ENCODE peak calls at places on chromosomes 6 and 20, in six cellular contexts. C, K, E, A, Y and R are unnamed samples.

GRCh38 chr6:36340341-36340670 is 3.6 kb upstream of the BNIP5 start:
- DNase-seq in C (no peak), K (no peak), E (no peak), A (no peak), Y (no peak), R (no peak)

GRCh38 chr6:143426025-143426424 is 24.5 kb downstream of the ADAT2 start:
- DNase-seq in C (no peak), K (no peak), E (no peak), A (no peak), Y (no peak), R (no peak)

GRCh38 chr6:112163295-112164257 is 76.2 kb downstream of the FAM229B start:
- DNase-seq in C (peak), K (peak), E (peak), A (peak), Y (peak), R (peak)

GRCh38 chr20:31674895-31675827 is 37.4 kb downstream of the COX4I2 start:
- DNase-seq in C (peak), K (no peak), E (no peak), A (peak), Y (peak), R (peak)

GRCh38 chr20:36579996-36580545 is 6.7 kb downstream of the TGIF2 start:
- DNase-seq in C (no peak), K (no peak), E (no peak), A (no peak), Y (no peak), R (no peak)

GRCh38 chr6:125658759-125659431 is 90.5 kb upstream of the HEY2 start:
- DNase-seq in C (peak), K (no peak), E (no peak), A (peak), Y (no peak), R (peak)

GRCh38 chr20:63080811-63081210 is 74.0 kb upstream of the BHLHE23 start:
- DNase-seq in C (no peak), K (no peak), E (no peak), A (no peak), Y (no peak), R (no peak)

GRCh38 chr6:166258854-166259276 is 49.3 kb downstream of the PRR18 start:
- DNase-seq in C (no peak), K (no peak), E (no peak), A (peak), Y (no peak), R (peak)

GRCh38 chr6:54274383-54274782 is 33.9 kb upstream of the TINAG start:
- DNase-seq in C (no peak), K (no peak), E (no peak), A (no peak), Y (no peak), R (no peak)

GRCh38 chr20:62143976-62144825 is 632 bp downstream of the SS18L1 start:
- DNase-seq in C (peak), K (peak), E (peak), A (peak), Y (peak), R (no peak)

GRCh38 chr20:53513489-53514298 is 79.9 kb downstream of the ZNF217 start:
- DNase-seq in C (no peak), K (no peak), E (no peak), A (no peak), Y (no peak), R (no peak)

GRCh38 chr20:5127204-5127858 is 523 bp downstream of the CDS2 start:
- DNase-seq in C (peak), K (peak), E (peak), A (peak), Y (peak), R (peak)

GRCh38 chr6:20840675-20841074 is 306.4 kb downstream of the CDKAL1 start:
- DNase-seq in C (no peak), K (no peak), E (no peak), A (peak), Y (peak), R (no peak)